ENCODE peak calls at places on chromosome 10, in nine cellular contexts. F, C, Q, V, I, K, N, R and W are unnamed samples.

GRCh38 chr10:91774571-91774970 is 23.7 kb upstream of the TNKS2 start:
- DNase-seq in F (no peak), C (no peak), Q (no peak), V (no peak), I (no peak), K (no peak), N (no peak), R (no peak), W (no peak)

GRCh38 chr10:78905015-78905939 is 163.5 kb upstream of the ZMIZ1 start:
- DNase-seq in F (no peak), C (peak), Q (no peak), V (no peak), I (no peak), K (no peak), N (peak), R (peak), W (no peak)

GRCh38 chr10:106551501-106551900 is 613.0 kb downstream of the SORCS1 start:
- DNase-seq in F (no peak), C (no peak), Q (no peak), V (no peak), I (no peak), K (no peak), N (no peak), R (no peak), W (no peak)

GRCh38 chr10:29386347-29386999 is 97.6 kb downstream of the LYZL1 start:
- DNase-seq in F (no peak), C (no peak), Q (peak), V (no peak), I (peak), K (peak), N (no peak), R (no peak), W (peak)

GRCh38 chr10:128178319-128178937 is 52.2 kb upstream of the MKI67 start:
- DNase-seq in F (peak), C (no peak), Q (peak), V (peak), I (peak), K (peak), N (peak), R (peak), W (peak)

GRCh38 chr10:43259981-43260761 is 6.7 kb downstream of the RASGEF1A start:
- DNase-seq in F (no peak), C (no peak), Q (no peak), V (no peak), I (peak), K (peak), N (no peak), R (no peak), W (no peak)

GRCh38 chr10:52443419-52444388 is 129.6 kb downstream of the DKK1 start:
- DNase-seq in F (no peak), C (no peak), Q (no peak), V (no peak), I (no peak), K (peak), N (no peak), R (no peak), W (no peak)

GRCh38 chr10:101511938-101512337 is 76.1 kb downstream of the POLL start:
- DNase-seq in F (no peak), C (no peak), Q (no peak), V (no peak), I (no peak), K (no peak), N (no peak), R (no peak), W (no peak)

GRCh38 chr10:114397651-114398145 is 6.6 kb downstream of the AFAP1L2 start:
- DNase-seq in F (no peak), C (no peak), Q (no peak), V (no peak), I (no peak), K (peak), N (no peak), R (peak), W (no peak)

GRCh38 chr10:128324058-128324457 is 197.8 kb upstream of the MKI67 start:
- DNase-seq in F (peak), C (no peak), Q (no peak), V (peak), I (no peak), K (no peak), N (peak), R (peak), W (no peak)

GRCh38 chr10:95814011-95814727 is 58.2 kb downstream of the ENTPD1 start:
- DNase-seq in F (no peak), C (no peak), Q (no peak), V (no peak), I (no peak), K (peak), N (no peak), R (no peak), W (peak)

GRCh38 chr10:95308389-95309302 is 17.8 kb upstream of the PDLIM1 start:
- DNase-seq in F (no peak), C (peak), Q (no peak), V (no peak), I (no peak), K (peak), N (no peak), R (no peak), W (peak)

GRCh38 chr10:71486465-71487114 is 89.9 kb downstream of the CDH23 start:
- DNase-seq in F (peak), C (peak), Q (peak), V (peak), I (peak), K (peak), N (peak), R (peak), W (peak)

GRCh38 chr10:100744980-100745881 is at the start of gene PAX2:
- DNase-seq in F (no peak), C (no peak), Q (peak), V (no peak), I (peak), K (no peak), N (peak), R (peak), W (no peak)

GRCh38 chr10:3805227-3805790 is 20.3 kb upstream of the KLF6 start:
- DNase-seq in F (peak), C (no peak), Q (peak), V (no peak), I (peak), K (peak), N (no peak), R (no peak), W (no peak)

GRCh38 chr10:73131295-73131694 is 21.0 kb downstream of the NUDT13 start:
- DNase-seq in F (no peak), C (no peak), Q (no peak), V (no peak), I (no peak), K (no peak), N (no peak), R (no peak), W (no peak)

GRCh38 chr10:98470850-98471249 is 24.1 kb upstream of the HPS1 start:
- DNase-seq in F (no peak), C (no peak), Q (no peak), V (no peak), I (no peak), K (no peak), N (no peak), R (no peak), W (no peak)

DNA sequence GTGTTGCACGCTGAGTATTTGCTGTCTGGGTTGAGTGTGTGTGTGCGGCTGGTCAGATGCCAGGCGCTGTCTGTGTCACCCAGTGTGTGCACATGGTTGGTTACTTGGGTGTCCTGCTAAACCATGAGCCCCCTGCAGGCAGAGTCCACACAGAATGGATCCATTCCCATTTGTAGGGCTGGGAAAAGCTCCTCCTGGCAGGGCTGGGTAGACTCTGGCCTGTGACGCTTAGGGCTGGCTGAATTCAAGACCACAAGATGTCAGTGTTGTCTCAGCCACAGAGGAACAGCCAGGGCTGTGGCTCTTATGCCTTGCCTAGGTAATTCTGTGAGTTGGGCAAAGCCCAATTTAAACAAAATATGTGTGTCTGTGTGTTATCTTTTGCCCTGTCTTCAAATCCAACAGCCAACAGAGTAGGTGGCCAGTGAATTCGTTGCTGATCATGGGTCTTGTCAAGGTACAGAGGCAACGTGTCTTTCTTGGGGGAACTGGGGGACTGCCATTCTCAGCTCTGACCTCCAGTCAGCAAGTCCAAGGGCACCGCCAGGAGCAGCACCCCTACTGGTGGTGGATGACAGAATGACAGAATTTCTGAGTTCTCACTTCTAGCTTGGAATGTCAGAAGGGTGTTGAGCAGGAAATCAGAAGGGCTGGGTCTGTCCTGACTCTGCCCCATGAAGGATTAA is 285.1 kb downstream of the CCSER2 start:
- DNase-seq in F (peak), C (no peak), Q (no peak), V (peak), I (no peak), K (peak), N (peak), R (peak), W (peak)
- TF ChIP-seq CTCF in F (peak), C (no peak), Q (peak), V (peak), I (peak), K (peak), N (peak), R (peak), W (peak)

DNA sequence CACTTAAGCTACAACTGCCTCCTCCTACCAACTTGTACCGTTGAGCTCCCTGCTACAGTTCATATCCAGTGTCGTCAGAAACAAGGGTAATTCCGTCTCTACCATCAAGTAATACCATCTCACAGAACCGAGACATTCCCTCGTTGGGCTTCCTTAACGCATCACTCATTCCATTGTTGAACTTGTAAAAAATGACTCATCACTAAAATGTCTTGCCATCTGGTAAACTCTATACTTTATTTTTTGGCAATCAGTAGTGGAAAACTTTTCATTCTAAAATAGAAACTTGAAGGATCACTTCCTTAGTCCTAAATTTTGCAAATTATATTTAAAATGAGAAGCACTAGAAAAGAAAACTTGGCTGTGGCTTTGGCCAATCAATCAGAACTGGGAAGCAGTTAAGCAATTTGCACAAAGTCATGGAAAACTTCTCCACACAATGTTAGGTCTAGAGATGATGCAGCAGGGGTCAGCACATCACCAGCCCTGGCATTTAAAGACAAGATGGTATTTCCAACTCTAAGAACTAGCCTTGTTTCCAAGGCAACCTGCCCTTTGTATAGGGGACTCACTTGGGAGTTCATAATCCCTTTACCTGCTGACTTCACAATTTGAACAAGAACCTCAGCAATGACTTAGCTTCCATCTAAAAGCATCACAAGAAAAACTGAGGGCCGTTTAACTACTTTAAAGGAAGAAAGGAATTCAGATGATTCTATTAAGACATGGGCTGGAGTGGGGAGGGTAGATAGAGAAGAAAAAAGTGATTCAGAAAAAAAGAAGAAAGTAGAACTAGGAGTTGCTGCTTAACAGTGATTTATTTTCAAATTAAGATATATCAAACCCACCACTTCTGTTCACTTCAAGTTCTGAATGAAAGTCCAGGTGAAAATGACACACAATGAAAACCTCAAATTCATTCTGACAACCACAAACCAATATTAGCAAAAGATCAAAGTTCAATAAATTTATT is 288.1 kb downstream of the PARD3 start:
- DNase-seq in F (no peak), C (no peak), Q (no peak), V (no peak), I (no peak), K (peak), N (no peak), R (no peak), W (no peak)
- TF ChIP-seq CTCF in F (no peak), C (no peak), Q (no peak), V (no peak), I (peak), K (no peak), N (no peak), R (no peak), W (no peak)

DNA sequence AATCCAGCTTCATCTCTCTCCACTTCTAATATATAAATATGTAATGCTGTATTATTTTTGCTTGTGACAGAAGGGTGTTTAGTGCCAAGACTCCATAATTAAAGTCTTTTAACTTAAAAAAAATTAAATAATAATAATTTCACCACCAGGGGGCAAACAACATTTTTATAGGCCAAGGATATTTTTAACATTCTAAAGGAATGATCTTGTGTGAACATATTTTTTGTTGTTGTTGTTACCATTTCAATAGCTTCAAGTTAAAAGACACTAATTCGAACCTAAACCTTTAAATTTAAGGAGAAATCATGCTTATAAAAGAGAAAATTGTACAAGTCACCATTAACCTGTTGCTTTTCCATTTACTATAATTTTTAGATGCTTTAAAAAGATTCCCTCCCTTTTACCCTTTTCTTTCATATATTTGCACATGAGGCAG is 7.5 kb upstream of the DNAJC1 start:
- DNase-seq in F (no peak), C (no peak), Q (no peak), V (no peak), I (no peak), K (peak), N (no peak), R (no peak), W (no peak)
- TF ChIP-seq CTCF in F (peak), C (no peak), Q (no peak), V (peak), I (no peak), K (peak), N (no peak), R (no peak), W (peak)

GRCh38 chr10:133211141-133211830 is 18.7 kb upstream of the UTF1 start:
- DNase-seq in F (no peak), C (no peak), Q (no peak), V (no peak), I (no peak), K (no peak), N (no peak), R (no peak), W (no peak)
- TF ChIP-seq CTCF in F (no peak), C (no peak), Q (no peak), V (no peak), I (no peak), K (no peak), N (no peak), R (no peak), W (no peak)

GRCh38 chr10:9305018-9305655 is 1250.6 kb downstream of the GATA3 start:
- DNase-seq in F (no peak), C (no peak), Q (no peak), V (no peak), I (no peak), K (peak), N (no peak), R (no peak), W (no peak)
- TF ChIP-seq CTCF in F (peak), C (no peak), Q (peak), V (peak), I (peak), K (peak), N (no peak), R (no peak), W (peak)

GRCh38 chr10:60441515-60441914 is 51.8 kb upstream of the ANK3 start:
- DNase-seq in F (no peak), C (no peak), Q (no peak), V (no peak), I (no peak), K (peak), N (no peak), R (no peak), W (no peak)
- TF ChIP-seq CTCF in F (peak), C (no peak), Q (no peak), V (peak), I (no peak), K (peak), N (no peak), R (no peak), W (no peak)